ENCODE peak calls at places on chromosomes 11 and 22, in six cellular contexts. A is H1, F is PC-3, D is GM23338, Q is mesendoderm, T is mammary epithelial cell. R is an unnamed sample. For H3K36me3 and H3K79me2, the result is how much of the 10 kb centered on the place peaks cover.

GRCh38 chr11:57410287-57410686 is 16.6 kb downstream of the SLC43A3 start:
- DNase-seq in A (no peak), F (peak), D (no peak), Q (no peak), T (peak), R (no peak)

GRCh38 chr11:72240461-72241289 is 3.3 kb downstream of the PHOX2A start:
- DNase-seq in A (no peak), F (no peak), D (peak), Q (peak), T (no peak), R (peak)

GRCh38 chr11:116970485-116971292 is 127.5 kb downstream of the SIK3 start:
- DNase-seq in A (no peak), F (peak), D (no peak), Q (no peak), T (peak), R (no peak)

GRCh38 chr11:33624082-33624481 is 76.5 kb downstream of the C11orf91 start:
- DNase-seq in A (no peak), F (no peak), D (no peak), Q (no peak), T (no peak), R (peak)

GRCh38 chr11:71135112-71135511 is 117.3 kb downstream of the SHANK2 start:
- DNase-seq in A (no peak), F (no peak), D (no peak), Q (no peak), T (no peak), R (no peak)

GRCh38 chr11:110891411-110891810 is 179.2 kb upstream of the ARHGAP20 start:
- DNase-seq in A (no peak), F (no peak), D (no peak), Q (no peak), T (no peak), R (no peak)

GRCh38 chr11:76668362-76669155 is 2.0 kb downstream of the LRRC32 start:
- DNase-seq in A (no peak), F (no peak), D (no peak), Q (no peak), T (no peak), R (no peak)

GRCh38 chr11:8248786-8249185 is 14.9 kb downstream of the LMO1 start:
- DNase-seq in A (no peak), F (no peak), D (no peak), Q (no peak), T (no peak), R (no peak)

GRCh38 chr22:20567371-20567847 is 60.0 kb downstream of the MED15 start:
- DNase-seq in A (no peak), F (peak), D (no peak), Q (no peak), T (peak), R (no peak)

GRCh38 chr22:24583221-24583971 is 9.5 kb downstream of the LRRC75B start:
- DNase-seq in A (no peak), F (no peak), D (no peak), Q (no peak), T (no peak), R (no peak)

GRCh38 chr22:49936018-49936972 is 17.9 kb downstream of the CRELD2 start:
- DNase-seq in A (peak), F (peak), D (peak), Q (peak), T (peak), R (peak)

GRCh38 chr11:103257360-103257759 is 148.1 kb downstream of the DYNC2H1 start:
- DNase-seq in A (no peak), F (peak), D (peak), Q (peak), T (no peak), R (peak)

GRCh38 chr22:46576556-46577351 is 39.3 kb upstream of the CELSR1 start:
- DNase-seq in A (no peak), F (peak), D (peak), Q (peak), T (peak), R (peak)

GRCh38 chr11:126163074-126163700 is 48.3 kb downstream of the RPUSD4 start:
- DNase-seq in A (no peak), F (peak), D (no peak), Q (peak), T (peak), R (peak)

GRCh38 chr11:70481625-70482528 is 83.5 kb downstream of the CTTN start:
- DNase-seq in A (no peak), F (peak), D (no peak), Q (no peak), T (peak), R (no peak)

GRCh38 chr22:48942698-48943566 is 884.7 kb downstream of the BRD1 start:
- DNase-seq in A (no peak), F (no peak), D (no peak), Q (no peak), T (no peak), R (no peak)

GRCh38 chr11:120858740-120859139 is 165.2 kb upstream of the TBCEL start:
- DNase-seq in A (no peak), F (peak), D (peak), Q (peak), T (no peak), R (no peak)

GRCh38 chr11:134535029-134536025 is 123.3 kb upstream of the B3GAT1 start:
- DNase-seq in A (no peak), F (no peak), D (no peak), Q (no peak), T (no peak), R (no peak)

GRCh38 chr11:65786008-65786785 is 666 bp upstream of the OVOL1 start:
- DNase-seq in A (no peak), F (no peak), D (peak), Q (no peak), T (no peak), R (no peak)

GRCh38 chr22:23220485-23221350 is 40.4 kb downstream of the BCR start:
- DNase-seq in A (no peak), F (no peak), D (no peak), Q (no peak), T (peak), R (peak)

GRCh38 chr11:59866397-59866796 is at the start of gene TCN1:
- DNase-seq in A (no peak), F (peak), D (no peak), Q (no peak), T (peak), R (peak)

GRCh38 chr22:29479417-29480261 is at the start of gene NEFH:
- DNase-seq in A (no peak), F (no peak), D (peak), Q (no peak), T (no peak), R (no peak)

GRCh38 chr11:119739021-119739703 is 10.2 kb upstream of the NECTIN1 start:
- DNase-seq in A (no peak), F (no peak), D (no peak), Q (no peak), T (no peak), R (no peak)

GRCh38 chr11:93740031-93740801 is 1.1 kb downstream of the TAF1D start:
- DNase-seq in A (no peak), F (peak), D (peak), Q (peak), T (peak), R (peak)

GRCh38 chr11:31237819-31238771 is 131.4 kb downstream of the DCDC1 start:
- DNase-seq in A (peak), F (peak), D (peak), Q (peak), T (peak), R (no peak)
- H3K36me3 ChIP-seq in A (under half), F (under half), D (under half), Q (under half), T (under half), R (under half)

GRCh38 chr11:131913267-131913666 is 542.9 kb downstream of the NTM start:
- DNase-seq in A (no peak), F (no peak), D (no peak), Q (no peak), T (no peak), R (no peak)
- H3K79me2 ChIP-seq in A (under half), F (under half), D (under half), Q (under half), T (half or more), R (under half)

GRCh38 chr11:40444151-40444550 is 1015.3 kb downstream of the LRRC4C start:
- DNase-seq in A (no peak), F (no peak), D (no peak), Q (no peak), T (no peak), R (no peak)
- H3K4me3 ChIP-seq in A (no peak), F (no peak), D (no peak), Q (no peak), T (no peak), R (no peak)

DNA sequence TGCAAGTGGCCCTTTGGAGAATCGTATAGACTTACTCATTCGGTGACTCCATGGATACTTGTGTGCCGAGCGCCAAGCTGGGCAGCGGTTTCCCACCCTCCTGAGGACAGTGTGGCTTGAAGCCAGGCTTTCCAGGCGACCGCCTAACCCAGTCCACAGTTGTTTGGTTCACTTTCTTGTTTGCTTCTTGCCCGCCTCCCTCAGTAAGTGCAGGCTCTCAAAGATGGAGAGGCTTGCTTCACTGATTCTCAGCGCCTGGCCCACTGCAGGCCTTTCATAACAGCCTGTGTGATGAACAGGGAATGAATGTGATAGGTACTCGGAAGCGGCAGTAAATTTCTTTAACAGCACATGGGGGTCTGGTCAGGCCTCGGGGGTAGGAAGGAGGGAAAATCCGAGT is 11.2 kb upstream of the MDK start:
- DNase-seq in A (no peak), F (no peak), D (no peak), Q (no peak), T (no peak), R (no peak)
- H3K36me3 ChIP-seq in A (under half), F (under half), D (under half), Q (under half), T (under half), R (under half)

GRCh38 chr11:2406476-2406875 is 5.9 kb downstream of the TSSC4 start:
- DNase-seq in A (no peak), F (no peak), D (no peak), Q (no peak), T (no peak), R (no peak)
- H3K79me2 ChIP-seq in A (under half), F (under half), D (under half), Q (under half), T (under half), R (under half)

GRCh38 chr11:67435031-67435726 is 2.3 kb downstream of the PTPRCAP start:
- DNase-seq in A (no peak), F (no peak), D (no peak), Q (no peak), T (no peak), R (peak)
- H3K4me3 ChIP-seq in A (no peak), F (no peak), D (no peak), Q (no peak), T (no peak), R (peak)

GRCh38 chr11:586376-587316 is 10.4 kb downstream of the PHRF1 start:
- DNase-seq in A (no peak), F (no peak), D (no peak), Q (no peak), T (no peak), R (no peak)

GRCh38 chr11:590997-591396 is 14.7 kb downstream of the PHRF1 start:
- DNase-seq in A (no peak), F (no peak), D (no peak), Q (no peak), T (no peak), R (no peak)

GRCh38 chr11:589798-590197 is 13.5 kb downstream of the PHRF1 start:
- DNase-seq in A (no peak), F (no peak), D (no peak), Q (no peak), T (no peak), R (no peak)

GRCh38 chr11:587546-587945 is 11.3 kb downstream of the PHRF1 start:
- DNase-seq in A (no peak), F (no peak), D (no peak), Q (no peak), T (no peak), R (no peak)

DNA sequence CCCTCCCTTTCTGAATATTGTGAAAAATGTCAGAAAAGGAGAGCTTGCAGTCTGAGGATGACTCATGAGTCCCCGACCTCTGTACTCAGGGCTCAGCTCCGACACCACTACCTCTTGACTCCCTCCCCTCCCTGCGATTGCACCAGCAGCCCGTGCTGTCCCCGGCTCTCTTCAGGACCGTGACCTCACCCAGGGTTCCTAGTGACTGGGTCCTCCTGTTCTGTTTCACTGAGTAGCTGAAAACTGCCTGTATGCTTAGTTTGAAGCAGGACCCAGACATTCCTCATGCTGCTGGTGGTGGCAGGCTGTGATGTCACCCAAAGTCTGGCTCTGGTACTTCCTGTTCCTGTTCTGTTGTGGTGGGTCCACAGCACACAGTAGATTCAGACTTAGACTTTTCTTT is 11.7 kb downstream of the PHRF1 start:
- DNase-seq in A (no peak), F (no peak), D (no peak), Q (peak), T (no peak), R (no peak)
- H3K36me3 ChIP-seq in A (under half), F (under half), D (under half), Q (under half), T (under half), R (under half)

R was measured in Karpas-422.